ENCODE peak calls at places on chromosome 11, in eight cellular contexts. One of them, this sample, is unnamed.

GRCh38 chr11:68342459-68343158 is 30.2 kb downstream of the LRP5 start:
- DNase-seq in psoas muscle: no peak
- DNase-seq in NCI-H82: no peak
- DNase-seq in nucleus accumbens: no peak
- DNase-seq in T follicular helper cell: no peak
- DNase-seq in fibroblast of pulmonary artery: no peak
- DNase-seq in heart left ventricle: no peak
- DNase-seq in T-helper 9 cell: no peak
- DNase-seq in this sample: no peak

GRCh38 chr11:119107538-119108150 is 500 bp downstream of the C2CD2L start:
- DNase-seq in heart left ventricle: no peak
- DNase-seq in T follicular helper cell: no peak
- DNase-seq in nucleus accumbens: no peak
- DNase-seq in NCI-H82: no peak
- DNase-seq in T-helper 9 cell: no peak
- DNase-seq in fibroblast of pulmonary artery: no peak
- DNase-seq in psoas muscle: no peak
- DNase-seq in this sample: no peak

GRCh38 chr11:120168960-120169681 is 31.2 kb upstream of the TRIM29 start:
- DNase-seq in T follicular helper cell: no peak
- DNase-seq in psoas muscle: peak
- DNase-seq in heart left ventricle: peak
- DNase-seq in fibroblast of pulmonary artery: peak
- DNase-seq in NCI-H82: peak
- DNase-seq in T-helper 9 cell: peak
- DNase-seq in nucleus accumbens: peak
- DNase-seq in this sample: no peak

GRCh38 chr11:46520971-46521745 is 72.7 kb downstream of the AMBRA1 start:
- DNase-seq in heart left ventricle: no peak
- DNase-seq in NCI-H82: no peak
- DNase-seq in T follicular helper cell: no peak
- DNase-seq in psoas muscle: no peak
- DNase-seq in fibroblast of pulmonary artery: peak
- DNase-seq in nucleus accumbens: no peak
- DNase-seq in T-helper 9 cell: no peak
- DNase-seq in this sample: no peak

GRCh38 chr11:75337195-75337654 is 14.2 kb downstream of the ARRB1 start:
- DNase-seq in nucleus accumbens: no peak
- DNase-seq in fibroblast of pulmonary artery: no peak
- DNase-seq in T follicular helper cell: no peak
- DNase-seq in T-helper 9 cell: no peak
- DNase-seq in heart left ventricle: no peak
- DNase-seq in NCI-H82: no peak
- DNase-seq in psoas muscle: peak
- DNase-seq in this sample: no peak

GRCh38 chr11:116857316-116857715 is 19.9 kb upstream of the APOA1 start:
- DNase-seq in psoas muscle: no peak
- DNase-seq in T-helper 9 cell: no peak
- DNase-seq in T follicular helper cell: no peak
- DNase-seq in heart left ventricle: no peak
- DNase-seq in fibroblast of pulmonary artery: peak
- DNase-seq in nucleus accumbens: no peak
- DNase-seq in NCI-H82: no peak
- DNase-seq in this sample: no peak

GRCh38 chr11:8671242-8671641 is 11.2 kb downstream of the TRIM66 start:
- DNase-seq in T-helper 9 cell: no peak
- DNase-seq in fibroblast of pulmonary artery: peak
- DNase-seq in T follicular helper cell: no peak
- DNase-seq in NCI-H82: no peak
- DNase-seq in nucleus accumbens: no peak
- DNase-seq in psoas muscle: peak
- DNase-seq in heart left ventricle: peak
- DNase-seq in this sample: no peak

GRCh38 chr11:65547446-65548125 is 10.6 kb downstream of the LTBP3 start:
- DNase-seq in psoas muscle: no peak
- DNase-seq in fibroblast of pulmonary artery: no peak
- DNase-seq in T follicular helper cell: no peak
- DNase-seq in NCI-H82: no peak
- DNase-seq in heart left ventricle: no peak
- DNase-seq in T-helper 9 cell: no peak
- DNase-seq in nucleus accumbens: no peak
- DNase-seq in this sample: no peak

GRCh38 chr11:73157141-73158010 is 15.3 kb upstream of the FCHSD2 start:
- DNase-seq in NCI-H82: no peak
- DNase-seq in T-helper 9 cell: no peak
- DNase-seq in psoas muscle: peak
- DNase-seq in T follicular helper cell: no peak
- DNase-seq in heart left ventricle: peak
- DNase-seq in nucleus accumbens: no peak
- DNase-seq in fibroblast of pulmonary artery: peak
- DNase-seq in this sample: no peak

GRCh38 chr11:75562836-75563484 is 907 bp downstream of the SERPINH1 start:
- DNase-seq in T follicular helper cell: no peak
- DNase-seq in NCI-H82: peak
- DNase-seq in psoas muscle: peak
- DNase-seq in nucleus accumbens: no peak
- DNase-seq in heart left ventricle: peak
- DNase-seq in fibroblast of pulmonary artery: peak
- DNase-seq in T-helper 9 cell: no peak
- DNase-seq in this sample: no peak

GRCh38 chr11:104728927-104729326 is 169.3 kb downstream of the CASP12 start:
- DNase-seq in fibroblast of pulmonary artery: no peak
- DNase-seq in heart left ventricle: no peak
- DNase-seq in T follicular helper cell: no peak
- DNase-seq in psoas muscle: no peak
- DNase-seq in T-helper 9 cell: no peak
- DNase-seq in NCI-H82: peak
- DNase-seq in nucleus accumbens: no peak
- DNase-seq in this sample: no peak

GRCh38 chr11:63738720-63739360 is 29.7 kb downstream of the ZFTA start:
- DNase-seq in NCI-H82: peak
- DNase-seq in heart left ventricle: peak
- DNase-seq in T-helper 9 cell: peak
- DNase-seq in T follicular helper cell: peak
- DNase-seq in nucleus accumbens: peak
- DNase-seq in fibroblast of pulmonary artery: peak
- DNase-seq in psoas muscle: peak
- DNase-seq in this sample: peak

GRCh38 chr11:35216962-35217667 is 78.1 kb downstream of the CD44 start:
- DNase-seq in heart left ventricle: no peak
- DNase-seq in psoas muscle: no peak
- DNase-seq in fibroblast of pulmonary artery: no peak
- DNase-seq in nucleus accumbens: no peak
- DNase-seq in T follicular helper cell: peak
- DNase-seq in NCI-H82: no peak
- DNase-seq in T-helper 9 cell: no peak
- DNase-seq in this sample: no peak

GRCh38 chr11:129862123-129862522 is 33.3 kb downstream of the NFRKB start:
- DNase-seq in NCI-H82: no peak
- DNase-seq in nucleus accumbens: no peak
- DNase-seq in T follicular helper cell: no peak
- DNase-seq in heart left ventricle: no peak
- DNase-seq in psoas muscle: no peak
- DNase-seq in fibroblast of pulmonary artery: no peak
- DNase-seq in T-helper 9 cell: no peak
- DNase-seq in this sample: no peak

GRCh38 chr11:110366234-110366633 is 63.5 kb upstream of the FDX1 start:
- DNase-seq in T follicular helper cell: no peak
- DNase-seq in nucleus accumbens: no peak
- DNase-seq in heart left ventricle: peak
- DNase-seq in psoas muscle: no peak
- DNase-seq in NCI-H82: no peak
- DNase-seq in T-helper 9 cell: no peak
- DNase-seq in fibroblast of pulmonary artery: peak
- DNase-seq in this sample: no peak

GRCh38 chr11:131687291-131688055 is 317.1 kb downstream of the NTM start:
- DNase-seq in fibroblast of pulmonary artery: no peak
- DNase-seq in psoas muscle: no peak
- DNase-seq in T-helper 9 cell: no peak
- DNase-seq in nucleus accumbens: no peak
- DNase-seq in heart left ventricle: no peak
- DNase-seq in NCI-H82: no peak
- DNase-seq in T follicular helper cell: no peak
- DNase-seq in this sample: no peak

GRCh38 chr11:24386551-24387404 is 110.1 kb upstream of the LUZP2 start:
- DNase-seq in T follicular helper cell: no peak
- DNase-seq in T-helper 9 cell: no peak
- DNase-seq in psoas muscle: no peak
- DNase-seq in nucleus accumbens: no peak
- DNase-seq in heart left ventricle: no peak
- DNase-seq in fibroblast of pulmonary artery: peak
- DNase-seq in NCI-H82: peak
- DNase-seq in this sample: no peak

GRCh38 chr11:94757037-94757681 is 11.0 kb upstream of the AMOTL1 start:
- DNase-seq in T follicular helper cell: no peak
- DNase-seq in fibroblast of pulmonary artery: no peak
- DNase-seq in heart left ventricle: no peak
- DNase-seq in T-helper 9 cell: no peak
- DNase-seq in nucleus accumbens: no peak
- DNase-seq in NCI-H82: no peak
- DNase-seq in psoas muscle: no peak
- DNase-seq in this sample: no peak

GRCh38 chr11:5234390-5234834 is at the start of gene HBD:
- DNase-seq in fibroblast of pulmonary artery: peak
- DNase-seq in psoas muscle: no peak
- DNase-seq in nucleus accumbens: no peak
- DNase-seq in heart left ventricle: no peak
- DNase-seq in T-helper 9 cell: no peak
- DNase-seq in NCI-H82: no peak
- DNase-seq in T follicular helper cell: no peak
- DNase-seq in this sample: no peak

GRCh38 chr11:87356428-87356827 is 318.7 kb downstream of the TMEM135 start:
- DNase-seq in heart left ventricle: no peak
- DNase-seq in NCI-H82: no peak
- DNase-seq in nucleus accumbens: no peak
- DNase-seq in T-helper 9 cell: no peak
- DNase-seq in T follicular helper cell: no peak
- DNase-seq in fibroblast of pulmonary artery: no peak
- DNase-seq in psoas muscle: no peak
- DNase-seq in this sample: no peak

GRCh38 chr11:19821412-19821875 is 108.8 kb downstream of the NAV2 start:
- DNase-seq in psoas muscle: no peak
- DNase-seq in fibroblast of pulmonary artery: no peak
- DNase-seq in heart left ventricle: no peak
- DNase-seq in NCI-H82: no peak
- DNase-seq in nucleus accumbens: no peak
- DNase-seq in T follicular helper cell: no peak
- DNase-seq in T-helper 9 cell: no peak
- DNase-seq in this sample: no peak

GRCh38 chr11:112880454-112880853 is 80.8 kb upstream of the NCAM1 start:
- DNase-seq in psoas muscle: no peak
- DNase-seq in NCI-H82: no peak
- DNase-seq in fibroblast of pulmonary artery: no peak
- DNase-seq in nucleus accumbens: no peak
- DNase-seq in heart left ventricle: no peak
- DNase-seq in T follicular helper cell: no peak
- DNase-seq in T-helper 9 cell: no peak
- DNase-seq in this sample: no peak

GRCh38 chr11:133889188-133889587 is 43.9 kb upstream of the SPATA19 start:
- DNase-seq in NCI-H82: no peak
- DNase-seq in psoas muscle: no peak
- DNase-seq in heart left ventricle: peak
- DNase-seq in T-helper 9 cell: no peak
- DNase-seq in nucleus accumbens: no peak
- DNase-seq in T follicular helper cell: no peak
- DNase-seq in fibroblast of pulmonary artery: no peak
- DNase-seq in this sample: no peak

GRCh38 chr11:12642040-12642439 is 32.2 kb upstream of the TEAD1 start:
- DNase-seq in nucleus accumbens: no peak
- DNase-seq in heart left ventricle: no peak
- DNase-seq in NCI-H82: no peak
- DNase-seq in T-helper 9 cell: no peak
- DNase-seq in fibroblast of pulmonary artery: peak
- DNase-seq in T follicular helper cell: no peak
- DNase-seq in psoas muscle: no peak
- DNase-seq in this sample: no peak

GRCh38 chr11:118113031-118113430 is 26.3 kb upstream of the SMIM35 start:
- DNase-seq in T follicular helper cell: no peak
- DNase-seq in nucleus accumbens: no peak
- DNase-seq in heart left ventricle: no peak
- DNase-seq in fibroblast of pulmonary artery: no peak
- DNase-seq in psoas muscle: no peak
- DNase-seq in NCI-H82: no peak
- DNase-seq in T-helper 9 cell: no peak
- DNase-seq in this sample: no peak

GRCh38 chr11:57798905-57799559 is 37.4 kb downstream of the CTNND1 start:
- DNase-seq in heart left ventricle: peak
- DNase-seq in fibroblast of pulmonary artery: peak
- DNase-seq in T-helper 9 cell: no peak
- DNase-seq in nucleus accumbens: no peak
- DNase-seq in psoas muscle: no peak
- DNase-seq in T follicular helper cell: no peak
- DNase-seq in NCI-H82: no peak
- DNase-seq in this sample: no peak

GRCh38 chr11:126799974-126800373 is 200.6 kb downstream of the KIRREL3 start:
- DNase-seq in nucleus accumbens: no peak
- DNase-seq in heart left ventricle: no peak
- DNase-seq in psoas muscle: no peak
- DNase-seq in T-helper 9 cell: no peak
- DNase-seq in T follicular helper cell: no peak
- DNase-seq in NCI-H82: no peak
- DNase-seq in fibroblast of pulmonary artery: no peak
- DNase-seq in this sample: no peak

GRCh38 chr11:6746086-6746618 is 25.6 kb downstream of the OR2AG2 start:
- DNase-seq in fibroblast of pulmonary artery: peak
- DNase-seq in psoas muscle: no peak
- DNase-seq in T-helper 9 cell: peak
- DNase-seq in NCI-H82: no peak
- DNase-seq in heart left ventricle: peak
- DNase-seq in T follicular helper cell: peak
- DNase-seq in nucleus accumbens: no peak
- DNase-seq in this sample: peak

GRCh38 chr11:131579932-131580387 is 209.5 kb downstream of the NTM start:
- DNase-seq in heart left ventricle: no peak
- DNase-seq in T follicular helper cell: no peak
- DNase-seq in nucleus accumbens: no peak
- DNase-seq in fibroblast of pulmonary artery: peak
- DNase-seq in psoas muscle: peak
- DNase-seq in T-helper 9 cell: no peak
- DNase-seq in NCI-H82: peak
- DNase-seq in this sample: no peak

GRCh38 chr11:66070604-66071325 is 693 bp downstream of the PACS1 start:
- DNase-seq in heart left ventricle: peak
- DNase-seq in psoas muscle: peak
- DNase-seq in fibroblast of pulmonary artery: peak
- DNase-seq in T follicular helper cell: no peak
- DNase-seq in nucleus accumbens: peak
- DNase-seq in T-helper 9 cell: no peak
- DNase-seq in NCI-H82: peak
- DNase-seq in this sample: no peak

GRCh38 chr11:44380009-44380313 is 70.0 kb upstream of the ALX4 start:
- DNase-seq in T follicular helper cell: no peak
- DNase-seq in nucleus accumbens: no peak
- DNase-seq in psoas muscle: no peak
- DNase-seq in NCI-H82: no peak
- DNase-seq in T-helper 9 cell: no peak
- DNase-seq in fibroblast of pulmonary artery: no peak
- DNase-seq in heart left ventricle: no peak
- DNase-seq in this sample: no peak

GRCh38 chr11:46601129-46601528 is 7.3 kb upstream of the AMBRA1 start:
- DNase-seq in nucleus accumbens: no peak
- DNase-seq in heart left ventricle: no peak
- DNase-seq in T follicular helper cell: no peak
- DNase-seq in NCI-H82: no peak
- DNase-seq in psoas muscle: no peak
- DNase-seq in fibroblast of pulmonary artery: no peak
- DNase-seq in T-helper 9 cell: no peak
- DNase-seq in this sample: no peak

GRCh38 chr11:28619870-28620540 is 511.8 kb downstream of the METTL15 start:
- DNase-seq in NCI-H82: no peak
- DNase-seq in nucleus accumbens: no peak
- DNase-seq in fibroblast of pulmonary artery: peak
- DNase-seq in heart left ventricle: no peak
- DNase-seq in T-helper 9 cell: no peak
- DNase-seq in T follicular helper cell: no peak
- DNase-seq in psoas muscle: no peak
- DNase-seq in this sample: no peak

GRCh38 chr11:111540114-111540920 is at the start of gene LAYN:
- DNase-seq in fibroblast of pulmonary artery: peak
- DNase-seq in T-helper 9 cell: no peak
- DNase-seq in NCI-H82: peak
- DNase-seq in nucleus accumbens: peak
- DNase-seq in T follicular helper cell: no peak
- DNase-seq in psoas muscle: peak
- DNase-seq in heart left ventricle: peak
- DNase-seq in this sample: no peak

This sample was measured in stimulated activated CD8-positive, alpha-beta memory T cell treated with anti-CD3 and anti-CD28 coated beads, Interleukin-7, amount 100 ng/mL, for 4 hours.